ENCODE peak calls at places on chromosomes 3 and 15, in eight cellular contexts. One of them, this sample, is unnamed.

GRCh38 chr15:101495334-101496197 is 6.1 kb upstream of the PCSK6 start:
- DNase-seq in adrenal gland: no peak
- DNase-seq in heart left ventricle: no peak
- DNase-seq in tibial nerve: no peak
- DNase-seq in fibroblast of lung: no peak
- DNase-seq in brain microvascular endothelial cell: no peak
- DNase-seq in HCT116: no peak
- DNase-seq in stomach: no peak
- DNase-seq in this sample: no peak

GRCh38 chr3:151209652-151210051 is 6.6 kb upstream of the GPR171 start:
- DNase-seq in fibroblast of lung: no peak
- DNase-seq in tibial nerve: no peak
- DNase-seq in heart left ventricle: no peak
- DNase-seq in stomach: no peak
- DNase-seq in adrenal gland: no peak
- DNase-seq in HCT116: no peak
- DNase-seq in brain microvascular endothelial cell: no peak
- DNase-seq in this sample: no peak

GRCh38 chr3:155111971-155112370 is 31.9 kb downstream of the MME start:
- DNase-seq in tibial nerve: no peak
- DNase-seq in HCT116: no peak
- DNase-seq in adrenal gland: no peak
- DNase-seq in fibroblast of lung: no peak
- DNase-seq in stomach: no peak
- DNase-seq in heart left ventricle: no peak
- DNase-seq in brain microvascular endothelial cell: no peak
- DNase-seq in this sample: no peak

GRCh38 chr3:183331518-183331917 is 78.5 kb downstream of the B3GNT5 start:
- DNase-seq in brain microvascular endothelial cell: no peak
- DNase-seq in heart left ventricle: no peak
- DNase-seq in tibial nerve: no peak
- DNase-seq in HCT116: no peak
- DNase-seq in fibroblast of lung: no peak
- DNase-seq in adrenal gland: no peak
- DNase-seq in stomach: no peak
- DNase-seq in this sample: no peak

GRCh38 chr3:141644931-141645330 is 93.2 kb upstream of the RNF7 start:
- DNase-seq in heart left ventricle: peak; percentile 91
- DNase-seq in stomach: peak; percentile 85
- DNase-seq in HCT116: peak; percentile 60
- DNase-seq in tibial nerve: peak; percentile 59
- DNase-seq in brain microvascular endothelial cell: peak; percentile 63
- DNase-seq in fibroblast of lung: peak; percentile 62
- DNase-seq in adrenal gland: peak; percentile 91
- DNase-seq in this sample: peak; percentile 68

GRCh38 chr3:124826703-124827102 is 60.5 kb downstream of the ITGB5 start:
- DNase-seq in adrenal gland: peak; percentile 57
- DNase-seq in tibial nerve: no peak
- DNase-seq in heart left ventricle: no peak
- DNase-seq in brain microvascular endothelial cell: peak; percentile 79
- DNase-seq in stomach: no peak
- DNase-seq in HCT116: no peak
- DNase-seq in fibroblast of lung: peak; percentile 94
- DNase-seq in this sample: peak; percentile 90

GRCh38 chr3:110925804-110926203 is 145.8 kb upstream of the NECTIN3 start:
- DNase-seq in adrenal gland: no peak
- DNase-seq in stomach: no peak
- DNase-seq in fibroblast of lung: no peak
- DNase-seq in heart left ventricle: no peak
- DNase-seq in brain microvascular endothelial cell: no peak
- DNase-seq in tibial nerve: no peak
- DNase-seq in HCT116: no peak
- DNase-seq in this sample: no peak

GRCh38 chr3:109683746-109684145 is 346.4 kb upstream of the DPPA4 start:
- DNase-seq in stomach: no peak
- DNase-seq in tibial nerve: no peak
- DNase-seq in adrenal gland: no peak
- DNase-seq in brain microvascular endothelial cell: no peak
- DNase-seq in heart left ventricle: no peak
- DNase-seq in fibroblast of lung: no peak
- DNase-seq in HCT116: no peak
- DNase-seq in this sample: peak; percentile 46

GRCh38 chr3:42097166-42097946 is 6.2 kb downstream of the TRAK1 start:
- DNase-seq in brain microvascular endothelial cell: peak; percentile 73
- DNase-seq in heart left ventricle: peak; percentile 7
- DNase-seq in fibroblast of lung: peak; percentile 48
- DNase-seq in adrenal gland: no peak
- DNase-seq in tibial nerve: no peak
- DNase-seq in HCT116: no peak
- DNase-seq in stomach: no peak
- DNase-seq in this sample: peak; percentile 62

DNA sequence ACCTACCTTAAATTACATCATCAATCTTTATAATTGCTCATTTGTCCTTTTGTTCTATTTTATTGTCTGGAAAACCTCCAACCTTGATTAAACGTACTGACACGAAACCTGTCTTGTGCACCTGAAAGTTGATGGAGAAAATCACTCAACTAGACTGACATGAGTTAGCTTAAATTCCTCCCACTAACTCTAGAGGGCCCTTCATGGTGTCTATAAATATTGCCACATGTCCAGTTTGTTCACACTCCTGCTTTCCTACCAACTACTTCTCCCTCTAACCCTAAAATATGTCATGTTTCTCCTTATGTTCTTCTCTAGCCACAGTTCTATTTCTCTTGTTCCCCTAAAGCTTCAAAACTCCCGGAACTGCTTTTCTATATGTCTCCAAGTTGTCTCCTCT is 59.8 kb upstream of the SGO1 start:
- DNase-seq in stomach: no peak
- DNase-seq in tibial nerve: no peak
- DNase-seq in fibroblast of lung: no peak
- DNase-seq in HCT116: no peak
- DNase-seq in heart left ventricle: no peak
- DNase-seq in adrenal gland: no peak
- DNase-seq in brain microvascular endothelial cell: no peak
- DNase-seq in this sample: no peak
- TF ChIP-seq CTCF in stomach: no peak
- TF ChIP-seq CTCF in tibial nerve: no peak
- TF ChIP-seq CTCF in fibroblast of lung: no peak
- TF ChIP-seq CTCF in HCT116: peak; percentile 32
- TF ChIP-seq CTCF in heart left ventricle: no peak
- TF ChIP-seq CTCF in adrenal gland: no peak
- TF ChIP-seq CTCF in brain microvascular endothelial cell: no peak
- TF ChIP-seq CTCF in this sample: peak; percentile 25

GRCh38 chr3:9170851-9171160 is 78.6 kb downstream of the SRGAP3 start:
- DNase-seq in fibroblast of lung: no peak
- DNase-seq in HCT116: no peak
- DNase-seq in adrenal gland: peak; percentile 63
- DNase-seq in tibial nerve: no peak
- DNase-seq in heart left ventricle: no peak
- DNase-seq in brain microvascular endothelial cell: no peak
- DNase-seq in stomach: no peak
- DNase-seq in this sample: no peak
- H3K4me3 ChIP-seq in fibroblast of lung: no peak overlapping the region
- H3K4me3 ChIP-seq in HCT116: no peak overlapping the region
- H3K4me3 ChIP-seq in adrenal gland: no peak overlapping the region
- H3K4me3 ChIP-seq in tibial nerve: no peak overlapping the region
- H3K4me3 ChIP-seq in heart left ventricle: no peak overlapping the region
- H3K4me3 ChIP-seq in brain microvascular endothelial cell: no peak overlapping the region
- H3K4me3 ChIP-seq in stomach: no peak overlapping the region
- H3K4me3 ChIP-seq in this sample: no peak overlapping the region

DNA sequence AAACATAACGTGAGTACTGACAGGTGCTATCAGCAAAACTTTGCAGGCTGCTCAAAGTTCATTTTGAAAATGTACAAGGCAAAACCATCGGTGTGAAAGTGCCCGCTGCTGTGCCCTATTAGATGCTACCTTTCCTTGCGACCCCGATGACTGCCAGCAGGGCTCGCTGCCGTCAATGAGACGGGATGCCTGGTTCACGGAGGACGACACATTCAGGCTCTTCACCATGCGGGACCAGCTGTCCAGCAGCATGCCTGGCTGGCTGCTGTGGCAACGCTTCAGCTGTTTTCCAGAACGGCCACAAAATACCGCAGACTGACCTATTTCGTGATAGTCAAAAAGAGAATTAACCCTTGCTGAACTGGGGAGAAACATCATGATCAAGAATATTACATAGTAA is 92.7 kb upstream of the OCA2 start:
- DNase-seq in HCT116: no peak
- DNase-seq in tibial nerve: no peak
- DNase-seq in adrenal gland: peak; percentile 66
- DNase-seq in heart left ventricle: peak; percentile 75
- DNase-seq in brain microvascular endothelial cell: peak; percentile 66
- DNase-seq in fibroblast of lung: peak; percentile 84
- DNase-seq in stomach: peak; percentile 27
- DNase-seq in this sample: no peak
- TF ChIP-seq CTCF in HCT116: peak; percentile 10
- TF ChIP-seq CTCF in tibial nerve: no peak
- TF ChIP-seq CTCF in adrenal gland: peak; percentile 55
- TF ChIP-seq CTCF in heart left ventricle: peak; percentile 28
- TF ChIP-seq CTCF in brain microvascular endothelial cell: peak; percentile 76
- TF ChIP-seq CTCF in fibroblast of lung: peak; percentile 77
- TF ChIP-seq CTCF in stomach: no peak
- TF ChIP-seq CTCF in this sample: no peak

GRCh38 chr15:23646165-23647000 is 1.3 kb downstream of the MAGEL2 start:
- DNase-seq in HCT116: no peak
- DNase-seq in adrenal gland: no peak
- DNase-seq in fibroblast of lung: no peak
- DNase-seq in stomach: no peak
- DNase-seq in heart left ventricle: no peak
- DNase-seq in tibial nerve: no peak
- DNase-seq in brain microvascular endothelial cell: no peak
- DNase-seq in this sample: no peak
- H3K4me3 ChIP-seq in HCT116: no peak overlapping the region
- H3K4me3 ChIP-seq in adrenal gland: no peak overlapping the region
- H3K4me3 ChIP-seq in fibroblast of lung: no peak overlapping the region
- H3K4me3 ChIP-seq in stomach: no peak overlapping the region
- H3K4me3 ChIP-seq in heart left ventricle: no peak overlapping the region
- H3K4me3 ChIP-seq in tibial nerve: no peak overlapping the region
- H3K4me3 ChIP-seq in brain microvascular endothelial cell: no peak overlapping the region
- H3K4me3 ChIP-seq in this sample: no peak overlapping the region

GRCh38 chr15:60565407-60565806 is 86.5 kb upstream of the ICE2 start:
- DNase-seq in HCT116: no peak
- DNase-seq in stomach: no peak
- DNase-seq in tibial nerve: no peak
- DNase-seq in heart left ventricle: no peak
- DNase-seq in fibroblast of lung: no peak
- DNase-seq in brain microvascular endothelial cell: no peak
- DNase-seq in adrenal gland: no peak
- DNase-seq in this sample: no peak
- TF ChIP-seq CTCF in HCT116: no peak
- TF ChIP-seq CTCF in stomach: no peak
- TF ChIP-seq CTCF in tibial nerve: no peak
- TF ChIP-seq CTCF in heart left ventricle: no peak
- TF ChIP-seq CTCF in fibroblast of lung: no peak
- TF ChIP-seq CTCF in brain microvascular endothelial cell: no peak
- TF ChIP-seq CTCF in adrenal gland: no peak
- TF ChIP-seq CTCF in this sample: no peak

GRCh38 chr3:53969086-53969485 is 77.4 kb upstream of the SELENOK start:
- DNase-seq in adrenal gland: no peak
- DNase-seq in heart left ventricle: no peak
- DNase-seq in fibroblast of lung: no peak
- DNase-seq in HCT116: no peak
- DNase-seq in stomach: no peak
- DNase-seq in brain microvascular endothelial cell: no peak
- DNase-seq in tibial nerve: no peak
- DNase-seq in this sample: no peak

GRCh38 chr3:53970656-53971055 is 79.0 kb upstream of the SELENOK start:
- DNase-seq in heart left ventricle: no peak
- DNase-seq in brain microvascular endothelial cell: no peak
- DNase-seq in tibial nerve: no peak
- DNase-seq in stomach: no peak
- DNase-seq in HCT116: no peak
- DNase-seq in fibroblast of lung: no peak
- DNase-seq in adrenal gland: no peak
- DNase-seq in this sample: peak; percentile 2

DNA sequence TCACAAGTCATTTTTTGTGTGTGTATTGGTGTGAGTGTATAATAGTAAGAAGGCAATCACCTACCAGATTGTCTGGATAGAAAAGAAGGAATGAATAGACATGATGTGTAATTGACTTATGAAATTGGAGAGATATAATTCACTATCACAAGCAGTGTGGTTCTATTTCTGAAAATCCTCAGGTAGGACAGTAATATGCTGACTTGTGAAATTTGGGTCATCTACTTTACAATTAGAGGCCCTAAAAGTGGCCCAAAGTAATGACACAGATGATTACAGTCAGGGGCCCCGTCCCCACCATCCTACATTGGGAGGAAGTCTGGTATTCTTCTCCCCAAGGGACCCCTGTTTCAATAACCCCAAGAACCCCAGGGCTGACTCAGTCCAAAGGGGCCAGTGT is 73.6 kb upstream of the SELENOK start:
- DNase-seq in HCT116: no peak
- DNase-seq in adrenal gland: no peak
- DNase-seq in fibroblast of lung: no peak
- DNase-seq in stomach: no peak
- DNase-seq in heart left ventricle: no peak
- DNase-seq in tibial nerve: no peak
- DNase-seq in brain microvascular endothelial cell: no peak
- DNase-seq in this sample: no peak
- H3K4me3 ChIP-seq in HCT116: no peak overlapping the region
- H3K4me3 ChIP-seq in adrenal gland: no peak overlapping the region
- H3K4me3 ChIP-seq in fibroblast of lung: no peak overlapping the region
- H3K4me3 ChIP-seq in stomach: no peak overlapping the region
- H3K4me3 ChIP-seq in heart left ventricle: no peak overlapping the region
- H3K4me3 ChIP-seq in tibial nerve: no peak overlapping the region
- H3K4me3 ChIP-seq in brain microvascular endothelial cell: no peak overlapping the region
- H3K4me3 ChIP-seq in this sample: no peak overlapping the region

GRCh38 chr15:98142584-98142983 is 182.1 kb downstream of the ARRDC4 start:
- DNase-seq in tibial nerve: no peak
- DNase-seq in brain microvascular endothelial cell: no peak
- DNase-seq in stomach: no peak
- DNase-seq in adrenal gland: no peak
- DNase-seq in HCT116: no peak
- DNase-seq in heart left ventricle: no peak
- DNase-seq in fibroblast of lung: no peak
- DNase-seq in this sample: no peak
- TF ChIP-seq CTCF in tibial nerve: no peak
- TF ChIP-seq CTCF in brain microvascular endothelial cell: peak; percentile 17
- TF ChIP-seq CTCF in stomach: no peak
- TF ChIP-seq CTCF in adrenal gland: no peak
- TF ChIP-seq CTCF in HCT116: no peak
- TF ChIP-seq CTCF in heart left ventricle: no peak
- TF ChIP-seq CTCF in fibroblast of lung: no peak
- TF ChIP-seq CTCF in this sample: no peak

DNA sequence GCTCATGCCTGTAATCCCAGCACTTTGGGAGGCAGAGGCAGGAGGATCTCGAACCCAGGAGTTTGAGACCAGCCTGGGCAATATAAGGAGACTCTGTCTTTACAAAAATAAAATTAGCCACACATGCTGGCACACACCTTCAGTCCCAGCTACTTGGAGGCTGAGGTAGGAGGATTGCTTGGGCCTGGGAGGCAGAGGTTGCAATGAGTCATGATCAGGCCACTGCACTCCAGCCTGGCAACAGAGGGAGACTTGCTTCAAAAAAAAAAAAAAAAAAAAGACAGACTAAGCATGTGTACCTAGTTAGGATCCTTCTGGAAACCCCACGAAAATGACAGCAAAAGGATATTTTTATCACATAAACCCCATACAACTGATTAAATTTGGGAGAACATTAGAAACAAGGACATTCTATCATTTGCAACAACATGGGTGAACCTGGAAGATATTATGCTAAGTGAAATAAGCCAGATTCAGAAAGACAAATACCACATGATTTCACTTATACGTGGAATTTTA is 44.9 kb downstream of the METTL6 start:
- DNase-seq in adrenal gland: no peak
- DNase-seq in stomach: no peak
- DNase-seq in tibial nerve: no peak
- DNase-seq in brain microvascular endothelial cell: no peak
- DNase-seq in HCT116: no peak
- DNase-seq in fibroblast of lung: no peak
- DNase-seq in heart left ventricle: no peak
- DNase-seq in this sample: no peak
- H3K4me3 ChIP-seq in adrenal gland: no peak overlapping the region
- H3K4me3 ChIP-seq in stomach: no peak overlapping the region
- H3K4me3 ChIP-seq in tibial nerve: no peak overlapping the region
- H3K4me3 ChIP-seq in brain microvascular endothelial cell: no peak overlapping the region
- H3K4me3 ChIP-seq in HCT116: no peak overlapping the region
- H3K4me3 ChIP-seq in fibroblast of lung: no peak overlapping the region
- H3K4me3 ChIP-seq in heart left ventricle: no peak overlapping the region
- H3K4me3 ChIP-seq in this sample: no peak overlapping the region

This sample was measured in epithelial cell of esophagus.